ENCODE peak calls at places on chromosomes 12 and 14, in ten cellular contexts. Z is RWPE1; Q is B cell; M is T follicular helper cell; N is tibial nerve; I is astrocyte of the hippocampus; K is iris pigment epithelial cell; J is activated CD8-positive, alpha-beta T cell treated with anti-CD3 and anti-CD28 coated beads, Interleukin-2, amount 10 ng/mL, durations not matched to agents 7 days and 5 days; A is HFFc6; R is activated T-helper 1 cell treated with anti-CD3 and anti-CD28 coated beads, Interleukin-12 subunit alpha, Interleukin-12 subunit beta, Interleukin-2, Interleukin-4 antibody, amounts not matched to agents 30 ng/mL and 10 ng/mL and 1 ng/mL, durations not matched to agents 14 hours and 24 hours and 36 hours. W is an unnamed sample.

GRCh38 chr12:16946691-16947090 is 340.7 kb upstream of the LMO3 start:
- DNase-seq in Z (no peak), Q (no peak), M (no peak), N (no peak), I (no peak), K (no peak), J (no peak), A (no peak), R (no peak), W (no peak)

GRCh38 chr12:19489168-19489567 is 49.9 kb downstream of the AEBP2 start:
- DNase-seq in Z (no peak), Q (no peak), M (no peak), N (no peak), I (no peak), K (no peak), J (no peak), A (no peak), R (no peak), W (no peak)

GRCh38 chr14:58716706-58717105 is 78.9 kb downstream of the DACT1 start:
- DNase-seq in Z (no peak), Q (no peak), M (no peak), N (no peak), I (no peak), K (peak; percentile 38), J (no peak), A (no peak), R (no peak), W (no peak)

GRCh38 chr12:121578230-121579189 is 2.3 kb downstream of the KDM2B start:
- DNase-seq in Z (no peak), Q (peak; percentile 64), M (no peak), N (peak; percentile 19), I (peak; percentile 72), K (peak; percentile 31), J (peak; percentile 43), A (no peak), R (no peak), W (no peak)

GRCh38 chr12:27226319-27226984 is 17.6 kb upstream of the STK38L start:
- DNase-seq in Z (peak; percentile 38), Q (no peak), M (no peak), N (peak; percentile 30), I (peak; percentile 31), K (no peak), J (no peak), A (no peak), R (no peak), W (no peak)

GRCh38 chr12:647039-647712 is 16.1 kb downstream of the NINJ2 start:
- DNase-seq in Z (no peak), Q (no peak), M (no peak), N (no peak), I (no peak), K (no peak), J (no peak), A (no peak), R (no peak), W (no peak)

GRCh38 chr14:68975667-68976066 is 3.4 kb downstream of the ACTN1 start:
- DNase-seq in Z (peak; percentile 59), Q (no peak), M (no peak), N (no peak), I (peak; percentile 83), K (peak; percentile 94), J (no peak), A (peak; percentile 82), R (no peak), W (no peak)

GRCh38 chr14:106845286-106846087 is 1319.1 kb downstream of the TMEM121 start:
- DNase-seq in Z (peak; percentile 55), Q (peak; percentile 39), M (no peak), N (no peak), I (no peak), K (no peak), J (peak; percentile 46), A (no peak), R (no peak), W (no peak)

GRCh38 chr12:124422570-124423523 is 128.0 kb downstream of the RFLNA start:
- DNase-seq in Z (peak; percentile 96), Q (no peak), M (no peak), N (peak; percentile 90), I (peak; percentile 97), K (peak; percentile 89), J (no peak), A (peak; percentile 83), R (no peak), W (no peak)

GRCh38 chr12:2957816-2958431 is 1.3 kb upstream of the TEAD4 start:
- DNase-seq in Z (no peak), Q (no peak), M (no peak), N (no peak), I (no peak), K (peak; percentile 17), J (no peak), A (peak; percentile 13), R (no peak), W (no peak)

GRCh38 chr12:119666900-119667576 is 895 bp upstream of the PRKAB1 start:
- DNase-seq in Z (no peak), Q (no peak), M (no peak), N (no peak), I (no peak), K (no peak), J (no peak), A (no peak), R (no peak), W (no peak)

GRCh38 chr12:43210437-43211197 is 341.4 kb downstream of the ADAMTS20 start:
- DNase-seq in Z (no peak), Q (peak; percentile 21), M (no peak), N (no peak), I (peak; percentile 30), K (peak; percentile 78), J (no peak), A (peak; percentile 13), R (no peak), W (no peak)

GRCh38 chr14:89444536-89445125 is 27.6 kb upstream of the FOXN3 start:
- DNase-seq in Z (no peak), Q (no peak), M (no peak), N (no peak), I (no peak), K (peak; percentile 52), J (no peak), A (no peak), R (no peak), W (no peak)

GRCh38 chr12:78963439-78964222 is 99.1 kb downstream of the SYT1 start:
- DNase-seq in Z (peak; percentile 33), Q (no peak), M (no peak), N (no peak), I (peak; percentile 23), K (peak; percentile 49), J (no peak), A (peak; percentile 4), R (no peak), W (no peak)

GRCh38 chr12:684416-684815 is 21.2 kb upstream of the NINJ2 start:
- DNase-seq in Z (no peak), Q (no peak), M (no peak), N (no peak), I (no peak), K (no peak), J (no peak), A (no peak), R (no peak), W (no peak)

GRCh38 chr12:26058308-26058707 is 66.5 kb downstream of the BHLHE41 start:
- DNase-seq in Z (no peak), Q (no peak), M (no peak), N (no peak), I (no peak), K (no peak), J (no peak), A (no peak), R (no peak), W (no peak)

GRCh38 chr12:52473738-52474137 is at the start of gene KRT6C:
- DNase-seq in Z (no peak), Q (no peak), M (no peak), N (no peak), I (no peak), K (no peak), J (no peak), A (no peak), R (no peak), W (no peak)

GRCh38 chr12:3655331-3655900 is 97.5 kb downstream of the CRACR2A start:
- DNase-seq in Z (peak; percentile 9), Q (no peak), M (no peak), N (no peak), I (no peak), K (peak; percentile 22), J (peak; percentile 40), A (no peak), R (no peak), W (peak; percentile 44)